ENCODE peak calls at places on chromosomes 11 and 22, in eight cellular contexts. S, M, W, X, J, G, A and P are unnamed samples.

GRCh38 chr11:94809251-94809650 is 41.1 kb downstream of the AMOTL1 start:
- DNase-seq in S (no peak), M (no peak), W (no peak), X (no peak), J (no peak), G (no peak), A (no peak), P (no peak)

GRCh38 chr11:2265396-2265795 is 5.0 kb downstream of the ASCL2 start:
- DNase-seq in S (no peak), M (no peak), W (no peak), X (no peak), J (no peak), G (no peak), A (no peak), P (no peak)

GRCh38 chr11:95067828-95068244 is 1.1 kb downstream of the SRSF8 start:
- DNase-seq in S (peak), M (no peak), W (peak), X (peak), J (no peak), G (no peak), A (no peak), P (no peak)

GRCh38 chr11:120169981-120170698 is 32.2 kb upstream of the TRIM29 start:
- DNase-seq in S (no peak), M (no peak), W (no peak), X (no peak), J (no peak), G (no peak), A (no peak), P (no peak)

GRCh38 chr11:35193767-35194166 is 54.8 kb downstream of the CD44 start:
- DNase-seq in S (no peak), M (no peak), W (no peak), X (no peak), J (no peak), G (no peak), A (no peak), P (no peak)

GRCh38 chr22:32515074-32515473 is 40.5 kb downstream of the FBXO7 start:
- DNase-seq in S (no peak), M (no peak), W (no peak), X (no peak), J (no peak), G (no peak), A (no peak), P (no peak)

GRCh38 chr22:48574776-48575566 is 1252.7 kb downstream of the BRD1 start:
- DNase-seq in S (no peak), M (peak), W (no peak), X (no peak), J (no peak), G (no peak), A (no peak), P (no peak)

GRCh38 chr11:125756050-125756449 is 10.0 kb downstream of the PATE1 start:
- DNase-seq in S (no peak), M (no peak), W (no peak), X (no peak), J (no peak), G (no peak), A (no peak), P (no peak)

GRCh38 chr11:120546312-120547205 is 35.0 kb downstream of the GRIK4 start:
- DNase-seq in S (no peak), M (peak), W (no peak), X (no peak), J (no peak), G (peak), A (no peak), P (peak)

GRCh38 chr11:111550258-111550657 is 9.7 kb downstream of the LAYN start:
- DNase-seq in S (no peak), M (no peak), W (no peak), X (no peak), J (no peak), G (no peak), A (no peak), P (no peak)

GRCh38 chr11:113553235-113553634 is 78.0 kb upstream of the DRD2 start:
- DNase-seq in S (no peak), M (peak), W (no peak), X (no peak), J (no peak), G (peak), A (no peak), P (no peak)

GRCh38 chr11:131302831-131303230 is 67.6 kb upstream of the NTM start:
- DNase-seq in S (no peak), M (no peak), W (no peak), X (no peak), J (no peak), G (no peak), A (no peak), P (no peak)